ENCODE peak calls at places on chromosomes 7 and 10, in ten cellular contexts. I, Q, D, P, X, F, S, N, L and Y are unnamed samples.
A peak's percentile ranks its signal among the peaks of the same experiment; 100 is the strongest.

GRCh38 chr10:104081998-104082397 is 3.7 kb downstream of the COL17A1 start:
- DNase-seq in I (no peak), Q (no peak), D (peak; percentile 46), P (no peak), X (no peak), F (no peak), S (no peak), N (no peak), L (no peak), Y (no peak)

GRCh38 chr7:93018666-93019065 is 99.1 kb downstream of the SAMD9 start:
- DNase-seq in I (no peak), Q (no peak), D (no peak), P (no peak), X (peak; percentile 59), F (no peak), S (no peak), N (no peak), L (no peak), Y (no peak)

GRCh38 chr7:69250958-69251357 is 347.3 kb upstream of the AUTS2 start:
- DNase-seq in I (no peak), Q (no peak), D (no peak), P (no peak), X (no peak), F (no peak), S (no peak), N (no peak), L (no peak), Y (no peak)

GRCh38 chr7:158538156-158538946 is 49.3 kb downstream of the PTPRN2 start:
- DNase-seq in I (no peak), Q (no peak), D (no peak), P (no peak), X (no peak), F (no peak), S (no peak), N (no peak), L (no peak), Y (no peak)

GRCh38 chr7:93475811-93476210 is 98.7 kb downstream of the CALCR start:
- DNase-seq in I (no peak), Q (no peak), D (no peak), P (no peak), X (no peak), F (no peak), S (no peak), N (no peak), L (no peak), Y (no peak)

GRCh38 chr7:154746551-154746950 is 256.4 kb downstream of the PAXIP1 start:
- DNase-seq in I (no peak), Q (no peak), D (no peak), P (no peak), X (no peak), F (no peak), S (no peak), N (no peak), L (no peak), Y (no peak)

GRCh38 chr10:125925244-125925834 is 29.0 kb downstream of the FANK1 start:
- DNase-seq in I (no peak), Q (no peak), D (no peak), P (no peak), X (no peak), F (no peak), S (no peak), N (no peak), L (no peak), Y (no peak)

GRCh38 chr10:50310560-50311174 is 59.4 kb upstream of the ASAH2 start:
- DNase-seq in I (peak; percentile 11), Q (peak; percentile 74), D (no peak), P (peak; percentile 34), X (no peak), F (no peak), S (peak; percentile 41), N (peak; percentile 63), L (no peak), Y (no peak)

GRCh38 chr7:39027491-39027890 is 49.8 kb downstream of the POU6F2 start:
- DNase-seq in I (peak; percentile 16), Q (no peak), D (no peak), P (no peak), X (no peak), F (no peak), S (no peak), N (no peak), L (no peak), Y (no peak)

GRCh38 chr7:108290344-108291134 is 160.4 kb upstream of the LAMB4 start:
- DNase-seq in I (peak; percentile 44), Q (no peak), D (no peak), P (no peak), X (no peak), F (no peak), S (no peak), N (no peak), L (no peak), Y (no peak)

GRCh38 chr10:5678397-5678983 is 6.1 kb upstream of the TASOR2 start:
- DNase-seq in I (no peak), Q (no peak), D (no peak), P (no peak), X (no peak), F (no peak), S (no peak), N (no peak), L (no peak), Y (no peak)

GRCh38 chr10:94042001-94042813 is 48.5 kb downstream of the PLCE1 start:
- DNase-seq in I (peak; percentile 62), Q (peak; percentile 27), D (peak; percentile 23), P (peak; percentile 87), X (peak; percentile 85), F (no peak), S (peak; percentile 56), N (no peak), L (no peak), Y (no peak)

GRCh38 chr7:141752634-141753033 is 11.3 kb upstream of the TAS2R3 start:
- DNase-seq in I (peak; percentile 3), Q (no peak), D (no peak), P (peak; percentile 10), X (no peak), F (no peak), S (no peak), N (no peak), L (no peak), Y (no peak)

GRCh38 chr7:141754939-141755338 is 9.0 kb upstream of the TAS2R3 start:
- DNase-seq in I (peak; percentile 30), Q (peak; percentile 38), D (peak; percentile 11), P (peak; percentile 36), X (peak; percentile 9), F (no peak), S (no peak), N (no peak), L (no peak), Y (no peak)
- TF ChIP-seq CTCF in I (peak; percentile 44), Q (peak; percentile 72), D (peak; percentile 62), P (peak; percentile 37), X (peak; percentile 45), F (peak; percentile 17), S (no peak), N (peak; percentile 61), L (no peak), Y (peak; percentile 47)

DNA sequence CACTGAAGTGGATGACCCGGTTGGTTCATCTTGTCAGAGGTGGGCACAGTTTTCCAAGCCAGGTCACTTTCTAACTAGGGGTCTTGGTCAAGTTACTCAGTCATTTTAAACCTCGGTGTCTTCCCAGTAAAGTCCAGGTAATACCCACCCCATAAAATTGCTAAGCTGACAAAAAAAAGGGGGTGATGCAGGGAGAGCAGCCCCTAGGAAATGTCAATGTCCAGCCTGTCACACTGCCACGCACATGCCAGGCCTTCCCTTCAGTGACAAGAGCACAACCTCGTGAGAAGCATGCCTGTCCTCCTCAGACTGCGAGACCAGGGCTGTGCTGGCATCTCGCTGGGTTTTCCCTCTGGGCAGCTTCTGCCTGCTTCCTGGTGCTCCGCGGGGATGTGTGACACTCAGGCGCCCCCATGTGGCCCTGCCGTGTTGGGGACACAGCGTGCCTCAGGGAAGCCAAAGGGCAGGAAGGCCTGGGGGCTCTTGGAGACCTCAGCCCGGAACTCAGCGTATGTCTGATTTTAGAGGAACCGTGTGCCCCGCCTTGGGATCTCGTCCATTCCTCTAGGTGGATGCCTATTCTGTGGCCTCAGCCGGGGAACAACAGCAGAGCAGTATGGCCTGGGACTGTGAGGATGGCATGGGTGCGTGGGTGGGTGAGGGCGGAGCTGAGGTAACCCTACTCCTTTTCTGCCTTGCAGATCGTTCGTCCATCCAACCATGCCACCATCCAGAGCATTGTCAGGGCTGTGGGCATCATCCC is 10.2 kb upstream of the GDF2 start:
- DNase-seq in I (peak; percentile 78), Q (peak; percentile 91), D (peak; percentile 54), P (peak; percentile 51), X (peak; percentile 72), F (peak; percentile 95), S (peak; percentile 87), N (peak; percentile 85), L (peak; percentile 95), Y (peak; percentile 85)
- TF ChIP-seq CTCF in I (peak; percentile 93), Q (peak; percentile 86), D (peak; percentile 96), P (peak; percentile 68), X (peak; percentile 90), F (peak; percentile 68), S (peak; percentile 81), N (peak; percentile 41), L (no peak), Y (peak; percentile 56)

DNA sequence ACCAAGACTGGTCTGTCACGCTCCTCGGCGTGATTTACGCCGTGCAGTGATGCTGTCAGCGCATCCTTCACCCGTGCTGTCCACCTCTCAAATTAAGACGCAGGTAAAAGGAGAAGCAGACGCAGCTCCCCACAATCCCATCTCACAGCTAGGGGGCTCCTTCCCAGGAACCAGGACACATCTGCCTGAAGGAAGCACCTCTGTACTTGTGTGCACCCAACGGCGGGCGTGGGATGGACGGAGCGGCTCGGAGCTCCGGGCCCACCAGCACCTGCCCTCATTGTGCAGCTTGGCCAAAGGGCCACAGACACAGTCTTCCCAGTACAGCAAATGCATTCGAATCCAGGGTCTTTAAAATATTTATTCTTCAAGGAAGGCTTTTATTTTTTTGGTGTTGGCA is 55.3 kb downstream of the STK32C start:
- DNase-seq in I (no peak), Q (no peak), D (no peak), P (no peak), X (no peak), F (no peak), S (no peak), N (no peak), L (no peak), Y (no peak)
- TF ChIP-seq CTCF in I (no peak), Q (peak; percentile 46), D (no peak), P (no peak), X (peak; percentile 8), F (no peak), S (no peak), N (peak; percentile 20), L (no peak), Y (no peak)

DNA sequence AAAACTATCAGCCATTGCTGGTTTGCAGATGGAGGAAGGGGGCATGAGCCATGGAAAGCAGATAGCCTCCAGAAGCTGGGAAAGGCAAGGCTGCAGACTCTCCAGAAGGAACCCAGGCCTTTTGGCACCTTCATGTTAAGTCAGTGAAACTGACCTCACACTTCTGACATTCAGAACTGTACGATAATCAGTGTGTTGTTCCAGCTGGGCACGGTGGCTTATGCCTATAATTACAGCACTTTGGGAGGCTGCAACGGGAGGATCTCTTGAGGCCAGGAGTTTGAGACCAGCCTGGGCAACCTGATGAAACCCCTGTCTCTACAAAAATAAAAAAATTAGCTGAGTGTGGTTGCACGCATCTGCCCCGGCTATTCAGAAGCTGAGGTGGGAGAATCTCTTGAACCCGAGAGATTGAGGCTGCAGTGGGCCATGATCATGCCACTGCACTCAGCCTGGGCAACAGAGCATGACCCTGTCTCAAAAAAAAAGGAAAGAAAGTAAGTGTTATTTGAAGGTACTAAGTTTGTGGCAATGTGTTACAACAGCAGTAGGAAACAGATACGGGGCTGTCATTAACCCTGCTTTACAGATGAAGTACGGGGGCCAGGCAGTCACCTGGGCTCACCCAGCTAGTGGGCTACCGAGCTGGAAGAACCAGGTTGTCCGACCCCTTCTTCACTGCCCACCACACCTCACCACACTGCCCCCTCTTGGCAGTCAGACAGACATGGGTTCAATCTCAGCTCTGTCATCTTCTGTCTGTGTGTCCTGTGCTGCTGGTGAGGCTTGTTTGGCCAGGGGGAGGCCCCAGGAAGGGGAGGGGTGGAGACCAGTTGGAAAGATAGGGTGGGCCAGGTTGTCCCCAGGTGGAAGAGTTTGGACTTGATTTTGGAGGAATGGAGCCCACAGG is 18.3 kb downstream of the CHST3 start:
- DNase-seq in I (no peak), Q (no peak), D (no peak), P (no peak), X (no peak), F (no peak), S (no peak), N (no peak), L (no peak), Y (no peak)
- TF ChIP-seq CTCF in I (no peak), Q (peak; percentile 40), D (no peak), P (no peak), X (no peak), F (no peak), S (no peak), N (no peak), L (no peak), Y (no peak)